ENCODE peak calls at places on chromosomes 1 and 21, in seven cellular contexts. G is IMR-90, D is mesendoderm, C is mesenchymal stem cell, K is H9, O is H1, A is trophoblast cell. H is an unnamed sample.
A peak's percentile ranks its signal among the peaks of the same experiment; 100 is the strongest.

GRCh38 chr1:28127617-28128257 is 39.3 kb upstream of the EYA3 start:
- DNase-seq in G (no peak), D (no peak), C (no peak), K (no peak), O (no peak), A (no peak), H (no peak)

GRCh38 chr1:203661572-203661971 is 34.9 kb downstream of the ATP2B4 start:
- DNase-seq in G (no peak), D (no peak), C (no peak), K (no peak), O (no peak), A (no peak), H (no peak)

GRCh38 chr21:14926186-14926585 is 138.6 kb downstream of the NRIP1 start:
- DNase-seq in G (no peak), D (no peak), C (no peak), K (no peak), O (no peak), A (no peak), H (no peak)

GRCh38 chr1:235397733-235398132 is 30.5 kb downstream of the TBCE start:
- DNase-seq in G (peak; percentile 94), D (no peak), C (peak; percentile 87), K (no peak), O (no peak), A (peak; percentile 93), H (no peak)

GRCh38 chr1:69648486-69648885 is 80.8 kb downstream of the LRRC7 start:
- DNase-seq in G (peak; percentile 24), D (peak; percentile 25), C (peak; percentile 46), K (no peak), O (no peak), A (no peak), H (no peak)

GRCh38 chr1:186574951-186575747 is 105.1 kb downstream of the PTGS2 start:
- DNase-seq in G (no peak), D (no peak), C (peak; percentile 38), K (no peak), O (no peak), A (no peak), H (no peak)

GRCh38 chr1:22250724-22251123 is 107.8 kb upstream of the WNT4 start:
- DNase-seq in G (no peak), D (peak; percentile 95), C (peak; percentile 71), K (peak; percentile 69), O (no peak), A (peak; percentile 68), H (no peak)

GRCh38 chr1:27153927-27154358 is 982 bp downstream of the SLC9A1 start:
- DNase-seq in G (no peak), D (no peak), C (peak; percentile 19), K (no peak), O (no peak), A (no peak), H (no peak)

GRCh38 chr1:61337037-61337436 is 254.7 kb downstream of the NFIA start:
- DNase-seq in G (no peak), D (peak; percentile 48), C (no peak), K (no peak), O (no peak), A (no peak), H (no peak)

GRCh38 chr1:109926662-109927300 is 16.1 kb downstream of the CSF1 start:
- DNase-seq in G (peak; percentile 91), D (no peak), C (peak; percentile 91), K (peak; percentile 10), O (no peak), A (peak; percentile 30), H (no peak)

GRCh38 chr1:91137173-91137852 is 115.5 kb upstream of the ZNF644 start:
- DNase-seq in G (no peak), D (no peak), C (no peak), K (no peak), O (no peak), A (no peak), H (no peak)
- H3K23ac ChIP-seq in G (no peak overlapping the region), D (no peak overlapping the region), C (no peak overlapping the region), K (peak overlapping the region; percentile 88), O (no peak overlapping the region), A (no peak overlapping the region), H (no peak overlapping the region)

GRCh38 chr1:18555036-18555435 is 74.3 kb downstream of the KLHDC7A start:
- DNase-seq in G (no peak), D (no peak), C (no peak), K (no peak), O (no peak), A (no peak), H (no peak)
- H3K23ac ChIP-seq in G (no peak overlapping the region), D (no peak overlapping the region), C (no peak overlapping the region), K (no peak overlapping the region), O (no peak overlapping the region), A (no peak overlapping the region), H (no peak overlapping the region)

DNA sequence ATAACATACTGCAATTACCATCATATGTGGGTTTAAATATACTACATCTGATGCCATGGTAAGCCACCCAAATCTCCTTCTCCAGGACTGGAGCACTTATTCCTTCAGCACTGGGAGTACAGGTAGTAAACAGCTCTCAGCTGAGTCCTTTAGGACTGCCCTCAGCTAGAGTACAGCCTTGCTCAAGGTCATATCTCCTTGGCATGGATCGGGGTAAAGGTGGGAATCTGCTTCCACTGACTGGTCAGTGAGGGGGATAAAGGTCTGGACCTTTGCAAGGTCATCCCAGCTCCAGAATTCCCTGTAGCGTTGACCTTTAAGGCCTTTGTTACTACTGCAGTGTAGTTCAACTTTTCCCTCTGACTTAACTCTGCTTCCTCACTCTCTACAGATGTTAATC is 38.8 kb downstream of the RPL5 start:
- DNase-seq in G (no peak), D (no peak), C (no peak), K (no peak), O (no peak), A (no peak), H (no peak)
- H3K23ac ChIP-seq in G (no peak overlapping the region), D (no peak overlapping the region), C (no peak overlapping the region), K (no peak overlapping the region), O (no peak overlapping the region), A (no peak overlapping the region), H (no peak overlapping the region)

GRCh38 chr1:246519514-246519913 is 12.4 kb upstream of the SMYD3 start:
- DNase-seq in G (no peak), D (no peak), C (no peak), K (no peak), O (no peak), A (no peak), H (no peak)

GRCh38 chr1:246515390-246516005 is 8.4 kb upstream of the SMYD3 start:
- DNase-seq in G (no peak), D (no peak), C (no peak), K (no peak), O (no peak), A (no peak), H (no peak)

GRCh38 chr1:246517391-246517790 is 10.3 kb upstream of the SMYD3 start:
- DNase-seq in G (no peak), D (no peak), C (no peak), K (no peak), O (no peak), A (no peak), H (no peak)

GRCh38 chr1:246516126-246516525 is 9.0 kb upstream of the SMYD3 start:
- DNase-seq in G (no peak), D (no peak), C (no peak), K (no peak), O (no peak), A (no peak), H (no peak)

GRCh38 chr1:246518456-246519205 is 11.6 kb upstream of the SMYD3 start:
- DNase-seq in G (no peak), D (no peak), C (no peak), K (no peak), O (no peak), A (no peak), H (no peak)
- H3K23ac ChIP-seq in G (no peak overlapping the region), D (no peak overlapping the region), C (no peak overlapping the region), K (no peak overlapping the region), O (no peak overlapping the region), A (no peak overlapping the region), H (no peak overlapping the region)

DNA sequence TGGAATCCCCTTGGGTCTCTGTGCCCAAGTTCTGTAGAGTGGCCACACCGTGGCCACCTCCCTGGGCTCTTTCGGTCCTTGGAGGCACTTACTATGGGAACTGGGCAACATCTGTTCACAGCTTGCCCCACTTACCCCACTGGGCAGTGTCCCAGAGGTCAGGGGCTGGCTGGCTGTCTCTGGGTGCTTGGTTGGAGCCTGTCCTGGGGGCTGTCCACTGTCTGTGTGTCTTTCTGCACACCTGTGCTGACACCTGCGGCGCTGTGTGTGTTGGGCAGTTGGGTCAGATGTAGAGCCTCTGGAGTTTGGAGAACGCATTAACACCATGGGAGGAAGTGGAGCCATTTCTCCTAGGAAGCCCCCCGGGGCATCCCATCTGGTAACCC is 1.3 kb upstream of the TMEM54 start:
- DNase-seq in G (no peak), D (no peak), C (no peak), K (no peak), O (no peak), A (no peak), H (no peak)
- H3K23ac ChIP-seq in G (no peak overlapping the region), D (no peak overlapping the region), C (no peak overlapping the region), K (no peak overlapping the region), O (no peak overlapping the region), A (no peak overlapping the region), H (peak overlapping the region; percentile 10)

DNA sequence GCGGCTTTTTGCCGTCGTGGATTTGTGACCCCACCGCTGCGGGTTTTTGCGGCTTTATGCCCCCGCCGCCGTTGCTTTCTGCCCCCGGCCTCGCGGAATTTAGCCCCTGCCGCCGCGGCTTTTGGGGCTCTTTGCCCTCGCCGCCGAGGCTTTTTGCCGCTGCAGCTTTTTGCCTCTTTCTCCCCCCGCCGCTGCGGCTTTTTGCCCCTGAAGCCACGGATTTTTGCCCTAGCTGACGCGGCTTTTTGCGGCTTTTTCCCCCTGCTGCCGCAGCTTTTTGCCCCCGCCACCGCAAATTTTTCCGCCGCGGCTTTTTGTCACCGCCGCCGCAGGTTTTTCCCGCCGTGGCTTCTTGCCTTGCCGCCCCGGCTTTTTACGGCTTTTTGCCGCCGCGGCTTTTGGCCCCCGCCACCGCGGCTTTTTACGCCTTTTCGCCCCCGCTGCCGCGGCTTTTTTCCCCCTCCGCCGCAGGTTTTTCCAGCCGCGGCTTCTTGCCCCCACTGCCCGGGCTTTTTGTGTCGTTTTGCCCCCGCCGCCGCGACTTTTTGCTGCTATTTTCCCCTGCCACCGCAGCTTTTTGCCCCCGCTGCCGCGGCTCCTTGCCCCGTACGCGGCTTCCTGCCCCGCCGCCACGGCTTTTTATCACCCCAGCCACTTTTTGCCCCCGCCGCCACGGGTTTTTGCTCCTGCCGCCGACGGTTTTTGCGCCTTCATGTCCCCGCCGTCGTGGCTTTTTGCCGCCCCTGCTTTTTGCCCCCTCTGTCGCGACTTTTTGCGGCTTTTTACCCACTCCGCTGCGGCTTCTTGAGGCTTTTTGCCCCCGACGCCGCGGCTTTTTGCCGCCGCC is 3933.6 kb downstream of the SRGAP2C start:
- DNase-seq in G (no peak), D (no peak), C (no peak), K (peak; percentile 7), O (no peak), A (no peak), H (no peak)
- H3K23ac ChIP-seq in G (no peak overlapping the region), D (no peak overlapping the region), C (no peak overlapping the region), K (no peak overlapping the region), O (no peak overlapping the region), A (no peak overlapping the region), H (no peak overlapping the region)

H was measured in neuronal stem cell.